ENCODE peak calls at places on chromosomes 13 and 19, in four cellular contexts. D, K, B and I are unnamed samples.

GRCh38 chr13:25232937-25233515 is 54.3 kb downstream of the MTMR6 start:
- DNase-seq in K (peak; percentile 55), B (no peak), D (no peak), I (peak; percentile 18)

GRCh38 chr19:39420769-39421168 is 8.3 kb downstream of the PLEKHG2 start:
- DNase-seq in K (no peak), B (no peak), D (no peak), I (no peak)

GRCh38 chr19:48746738-48747575 is at the start of gene IZUMO1:
- DNase-seq in D (peak; percentile 97), K (peak; percentile 89), B (peak; percentile 91), I (peak; percentile 77)

GRCh38 chr19:7356899-7357627 is 8.3 kb downstream of the ARHGEF18 start:
- DNase-seq in B (no peak), K (no peak), D (no peak), I (no peak)

GRCh38 chr13:27174766-27175455 is 3.3 kb upstream of the USP12 start:
- DNase-seq in D (no peak), B (no peak), K (no peak), I (no peak)

GRCh38 chr13:33318037-33318436 is 32.5 kb upstream of the STARD13 start:
- DNase-seq in D (no peak), K (no peak), B (no peak), I (no peak)

GRCh38 chr19:49512970-49513745 is 697 bp downstream of the FCGRT start:
- DNase-seq in B (peak; percentile 65), D (peak; percentile 81), K (peak; percentile 88), I (no peak)

GRCh38 chr13:113211774-113212173 is 2.4 kb downstream of the CUL4A start:
- DNase-seq in B (peak; percentile 56), D (no peak), K (no peak), I (no peak)

GRCh38 chr13:32126756-32127155 is 95.2 kb downstream of the FRY start:
- DNase-seq in D (no peak), B (no peak), K (no peak), I (no peak)

GRCh38 chr19:10420444-10421239 is at the start of gene PDE4A:
- DNase-seq in B (peak; percentile 64), K (peak; percentile 73), D (peak; percentile 80), I (peak; percentile 68)

GRCh38 chr19:19464339-19465098 is 50.8 kb downstream of the TSSK6 start:
- DNase-seq in K (no peak), D (no peak), B (peak; percentile 57), I (no peak)

GRCh38 chr13:97307882-97308624 is 85.9 kb downstream of the MBNL2 start:
- DNase-seq in D (no peak), B (no peak), K (peak; percentile 45), I (no peak)

GRCh38 chr13:112895521-112896465 is 73.2 kb upstream of the MCF2L start:
- DNase-seq in D (no peak), B (no peak), K (no peak), I (no peak)

GRCh38 chr13:77565635-77566034 is 30.1 kb downstream of the SCEL start:
- DNase-seq in D (no peak), K (peak; percentile 39), B (no peak), I (peak; percentile 6)

GRCh38 chr19:5880604-5881078 is 10.3 kb upstream of the FUT5 start:
- DNase-seq in D (no peak), B (peak; percentile 29), K (no peak), I (no peak)

GRCh38 chr13:97844151-97844550 is 109.3 kb upstream of the IPO5 start:
- DNase-seq in B (no peak), K (no peak), D (no peak), I (no peak)

GRCh38 chr19:16612631-16613030 is 15.4 kb downstream of the MED26 start:
- DNase-seq in D (no peak), K (no peak), B (no peak), I (no peak)

GRCh38 chr13:49053215-49053614 is 77.5 kb downstream of the FNDC3A start:
- DNase-seq in K (no peak), D (no peak), B (no peak), I (no peak)

GRCh38 chr13:100464006-100464405 is 124.6 kb downstream of the GGACT start:
- DNase-seq in B (no peak), D (no peak), K (no peak), I (no peak)

GRCh38 chr13:43383488-43384165 is 360.2 kb downstream of the DNAJC15 start:
- DNase-seq in D (no peak), B (no peak), K (no peak), I (no peak)
- TF ChIP-seq TEAD4 in D (no peak), B (no peak), K (no peak), I (no peak)

DNA sequence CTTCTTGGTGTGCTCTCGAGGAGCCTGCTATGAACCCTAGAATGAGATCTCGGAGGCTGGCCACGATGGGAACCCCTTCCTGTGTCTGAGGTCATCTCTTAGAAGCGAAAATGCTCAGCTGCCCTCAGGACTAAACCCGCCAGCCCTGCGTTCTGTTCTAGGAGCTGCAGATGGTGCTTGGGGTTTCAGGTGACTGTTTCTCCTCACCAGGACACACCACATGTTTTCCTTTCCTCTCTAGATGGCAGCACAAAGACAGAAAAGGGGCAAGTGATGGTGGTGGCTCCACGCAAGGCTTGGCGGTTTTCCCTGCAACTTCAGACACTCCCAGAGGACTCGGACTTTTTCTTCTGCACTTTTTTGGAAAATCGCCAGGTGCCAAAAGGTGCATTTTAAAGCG is 60.1 kb downstream of the RNASEH2B start:
- DNase-seq in B (peak; percentile 49), D (peak; percentile 57), K (no peak), I (no peak)
- TF ChIP-seq TEAD4 in B (no peak), D (no peak), K (no peak), I (no peak)

GRCh38 chr19:57613941-57614743 is at the start of gene ZNF134:
- DNase-seq in K (peak; percentile 93), B (peak; percentile 93), D (peak; percentile 90), I (peak; percentile 92)
- TF ChIP-seq TEAD4 in K (no peak), B (peak; percentile 8), D (no peak), I (no peak)

GRCh38 chr19:55345101-55345817 is 5.6 kb downstream of the KMT5C start:
- DNase-seq in K (no peak), B (no peak), D (no peak), I (no peak)

GRCh38 chr19:55342044-55342531 is 2.4 kb downstream of the KMT5C start:
- DNase-seq in D (no peak), K (no peak), B (no peak), I (no peak)

GRCh38 chr19:55346725-55347441 is 7.2 kb downstream of the KMT5C start:
- DNase-seq in K (no peak), D (no peak), B (no peak), I (no peak)

GRCh38 chr19:55345818-55346724 is 6.4 kb downstream of the KMT5C start:
- DNase-seq in B (no peak), D (no peak), K (peak; percentile 51), I (no peak)

GRCh38 chr19:55344444-55344843 is 4.8 kb downstream of the KMT5C start:
- DNase-seq in K (peak; percentile 91), D (no peak), B (no peak), I (no peak)
- TF ChIP-seq TEAD4 in K (no peak), D (no peak), B (no peak), I (no peak)

DNA sequence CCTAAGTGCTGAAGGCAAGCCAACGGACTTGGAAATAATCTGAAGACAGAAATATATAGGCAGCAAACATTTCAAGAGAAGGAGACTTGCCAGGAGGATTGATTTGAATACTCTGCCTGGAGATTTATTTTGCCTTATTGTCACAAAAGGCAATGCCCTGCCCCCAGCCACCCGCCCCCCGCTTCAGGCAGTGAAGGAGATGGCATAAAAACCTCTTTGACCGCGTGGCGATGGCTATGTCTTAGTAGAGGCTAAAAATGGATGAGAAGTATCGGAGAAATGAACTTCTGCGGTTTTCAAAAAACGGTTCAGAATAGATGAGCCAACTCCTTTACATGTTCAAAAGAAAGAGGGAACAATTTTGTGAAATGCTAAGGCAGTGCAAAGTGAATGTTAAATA is 274.5 kb downstream of the TSHZ3 start:
- DNase-seq in K (no peak), B (no peak), D (no peak), I (no peak)
- TF ChIP-seq TEAD4 in K (no peak), B (no peak), D (no peak), I (no peak)